ENCODE peak calls at places on chromosomes 7 and 10, in six cellular contexts. Y is mesenchymal stem cell, D is neuronal stem cell, U is IMR-90, V is H1, L is trophoblast cell. P is an unnamed sample.

GRCh38 chr7:92834661-92835139 is 1.7 kb downstream of the CDK6 start:
- DNase-seq in V (no peak), U (no peak), L (no peak), Y (peak), D (peak), P (peak)

GRCh38 chr10:126387041-126387908 is 1.0 kb downstream of the ADAM12 start:
- DNase-seq in D (peak), U (peak), V (no peak), L (peak), Y (peak), P (peak)

GRCh38 chr7:2460188-2460587 is 16.0 kb downstream of the GRIFIN start:
- DNase-seq in Y (no peak), L (no peak), V (no peak), D (no peak), U (no peak), P (no peak)

GRCh38 chr7:132778761-132779160 is 202.5 kb upstream of the PLXNA4 start:
- DNase-seq in D (no peak), L (no peak), Y (no peak), V (no peak), U (no peak), P (no peak)

GRCh38 chr7:129862672-129863071 is 90.1 kb downstream of the UBE2H start:
- DNase-seq in Y (no peak), U (no peak), L (no peak), V (no peak), D (no peak), P (no peak)

GRCh38 chr7:132226046-132226590 is 350.2 kb downstream of the PLXNA4 start:
- DNase-seq in Y (no peak), D (no peak), L (no peak), V (no peak), U (no peak), P (no peak)

GRCh38 chr7:44466300-44467216 is 23.9 kb downstream of the NUDCD3 start:
- DNase-seq in D (no peak), Y (peak), L (no peak), V (no peak), U (peak), P (no peak)

GRCh38 chr10:72834183-72834825 is 59.2 kb upstream of the OIT3 start:
- DNase-seq in Y (peak), V (peak), L (peak), U (peak), D (peak), P (no peak)

GRCh38 chr7:10824154-10824553 is 149.5 kb upstream of the PHF14 start:
- DNase-seq in U (no peak), D (no peak), V (no peak), L (no peak), Y (no peak), P (no peak)

GRCh38 chr10:98433881-98434732 is 12.6 kb downstream of the HPS1 start:
- DNase-seq in V (no peak), U (peak), Y (peak), L (peak), D (no peak), P (no peak)

DNA sequence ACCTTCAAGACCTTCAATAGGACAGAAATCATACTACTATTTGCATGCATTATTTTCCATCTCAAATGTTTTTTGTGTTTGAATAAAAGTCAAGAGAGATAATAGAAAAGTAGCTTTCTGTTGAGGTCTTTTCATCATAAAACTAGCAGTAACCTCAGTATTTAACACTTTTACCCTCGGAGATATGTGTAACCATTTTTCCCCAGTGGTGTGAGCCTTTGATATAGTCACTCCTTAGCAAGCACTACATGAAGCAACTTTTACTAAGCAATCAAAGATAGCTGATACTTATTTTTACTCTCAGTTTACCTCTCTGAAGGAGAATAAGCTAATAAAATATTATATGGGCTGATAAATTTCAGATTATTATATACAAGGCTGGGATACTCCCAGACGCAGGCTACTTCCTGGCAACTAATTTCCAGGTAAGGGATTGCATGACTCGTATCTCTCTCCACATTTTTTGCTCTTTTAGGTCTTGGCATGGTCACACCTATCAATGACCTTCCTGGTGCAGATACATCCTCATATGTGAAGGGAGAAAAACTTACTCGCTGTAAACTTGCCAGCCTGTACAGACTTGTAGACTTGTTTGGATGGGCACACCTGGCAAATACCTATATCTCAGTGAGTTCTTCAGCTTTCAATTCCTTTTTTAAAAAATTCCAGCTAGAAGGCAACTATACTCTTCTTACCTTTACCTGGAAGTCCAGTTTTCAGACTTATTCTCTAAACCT is 91.5 kb upstream of the MXI1 start:
- DNase-seq in U (no peak), Y (no peak), D (no peak), V (no peak), L (no peak), P (no peak)
- H4K91ac ChIP-seq in U (no peak), Y (no peak), D (no peak), V (no peak), L (no peak), P (no peak)

GRCh38 chr10:71585579-71586092 is 133.9 kb downstream of the C10orf105 start:
- DNase-seq in Y (no peak), L (no peak), U (no peak), D (no peak), V (no peak), P (no peak)
- H4K91ac ChIP-seq in Y (no peak), L (no peak), U (no peak), D (no peak), V (no peak), P (no peak)

DNA sequence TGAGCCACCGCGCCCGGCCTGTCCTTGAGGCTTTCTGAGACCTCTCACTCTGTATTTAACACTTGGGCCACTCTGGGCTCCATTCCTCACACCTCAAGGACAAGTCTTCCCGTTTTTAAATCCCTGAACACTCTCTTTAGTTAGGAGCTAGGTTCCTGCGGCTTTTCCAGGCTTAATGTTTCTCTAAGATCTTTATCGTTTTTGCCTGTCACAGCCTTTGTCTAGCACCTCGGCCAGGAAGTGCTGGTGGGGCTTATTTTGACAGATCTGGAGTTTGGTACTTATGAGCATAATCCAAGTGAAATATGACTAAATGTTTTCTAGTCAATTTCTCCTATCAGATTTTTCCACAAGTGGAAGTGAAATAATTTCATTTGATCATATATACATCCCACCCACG is 186.6 kb downstream of the DPY19L1 start:
- DNase-seq in U (no peak), V (no peak), L (no peak), Y (no peak), D (no peak), P (no peak)
- H4K91ac ChIP-seq in U (no peak), V (no peak), L (no peak), Y (no peak), D (no peak), P (no peak)

DNA sequence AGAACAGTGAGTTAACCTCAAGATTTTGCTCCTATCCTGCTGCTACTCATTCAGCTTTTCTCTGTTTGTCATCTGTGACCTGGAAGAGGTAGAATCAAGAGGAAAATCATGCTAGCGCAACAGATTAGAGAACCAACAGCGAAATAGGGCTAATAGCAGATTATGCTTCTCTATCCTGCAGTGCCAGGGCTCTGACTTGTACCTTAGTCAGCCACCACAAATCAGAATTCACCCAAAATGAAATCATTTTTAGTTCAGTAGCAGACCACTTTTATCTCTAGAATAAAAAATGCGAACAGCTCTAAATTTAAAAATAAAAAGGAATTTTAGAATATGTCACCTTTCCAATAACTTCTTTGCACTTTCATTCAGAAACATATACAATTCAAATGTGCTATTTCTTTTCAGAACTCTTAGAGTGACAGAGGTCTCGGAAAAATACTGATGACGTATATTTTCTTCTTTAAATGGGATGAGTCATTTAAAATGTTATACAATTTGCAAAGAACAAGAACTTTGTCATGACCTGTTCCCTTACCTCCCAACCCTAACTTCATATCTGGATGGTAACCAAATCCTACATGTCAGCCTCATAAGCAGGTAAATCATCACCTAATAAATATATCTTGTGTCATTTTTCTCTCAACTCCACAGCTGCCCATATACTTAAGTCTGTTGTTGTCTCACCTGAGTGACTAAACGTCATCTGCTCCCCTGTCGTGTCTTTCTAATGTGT is 896.4 kb downstream of the PCDH15 start:
- DNase-seq in V (no peak), L (no peak), D (no peak), Y (no peak), U (no peak), P (no peak)
- H4K91ac ChIP-seq in V (no peak), L (no peak), D (no peak), Y (no peak), U (no peak), P (no peak)

GRCh38 chr7:70711441-70711840 is 420.5 kb upstream of the GALNT17 start:
- DNase-seq in U (no peak), Y (no peak), L (no peak), D (no peak), V (no peak), P (no peak)
- H4K91ac ChIP-seq in U (no peak), Y (no peak), L (no peak), D (no peak), V (no peak), P (no peak)

GRCh38 chr7:90532231-90532929 is 62.9 kb downstream of the PTTG1IP2 start:
- DNase-seq in U (no peak), V (no peak), D (no peak), L (no peak), Y (no peak), P (no peak)
- H4K91ac ChIP-seq in U (no peak), V (no peak), D (no peak), L (no peak), Y (no peak), P (no peak)

DNA sequence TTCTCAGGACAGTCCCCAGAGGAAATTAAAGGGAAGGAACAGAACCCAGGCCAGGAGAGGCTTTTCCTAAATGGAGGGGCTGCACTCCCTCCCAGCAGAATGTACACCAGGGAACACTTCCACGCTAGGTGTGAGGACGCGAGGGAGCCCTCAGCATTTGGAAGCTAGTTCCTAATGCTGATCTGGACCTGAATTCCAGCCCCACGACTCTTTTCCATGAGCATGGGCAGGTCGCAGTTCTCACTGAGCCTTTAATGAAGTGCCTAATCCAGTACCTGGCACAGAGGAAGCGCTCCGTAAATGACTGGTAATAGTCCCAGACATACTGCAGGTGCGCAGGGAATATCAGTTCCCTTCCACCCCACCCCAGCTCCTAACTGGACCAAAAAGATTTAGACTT is 1.1 kb downstream of the ALOX5 start:
- DNase-seq in U (no peak), Y (no peak), V (no peak), D (no peak), L (no peak), P (no peak)
- H4K91ac ChIP-seq in U (no peak), Y (no peak), V (no peak), D (no peak), L (no peak), P (no peak)

GRCh38 chr7:83941300-83941699 is 253.3 kb downstream of the SEMA3A start:
- DNase-seq in D (no peak), Y (no peak), U (no peak), L (no peak), V (no peak), P (no peak)
- H4K91ac ChIP-seq in D (no peak), Y (no peak), U (no peak), L (no peak), V (no peak), P (no peak)

GRCh38 chr7:4134631-4135030 is 547.5 kb upstream of the FOXK1 start:
- DNase-seq in Y (no peak), L (no peak), V (no peak), U (no peak), D (no peak), P (no peak)
- H4K91ac ChIP-seq in Y (peak), L (no peak), V (no peak), U (no peak), D (no peak), P (no peak)

P was measured in H9.